ENCODE peak calls at places on chromosomes 3 and 15, in eight cellular contexts. H, D, J, I, M, O, E and X are unnamed samples.

GRCh38 chr15:70406624-70407390 is 309.1 kb upstream of the TLE3 start:
- DNase-seq in H (no peak), I (no peak), J (no peak), O (no peak), M (no peak), E (no peak), D (no peak), X (no peak)

GRCh38 chr3:147393261-147393964 is 12.9 kb downstream of the ZIC4 start:
- DNase-seq in H (no peak), M (no peak), D (no peak), O (no peak), J (no peak), I (peak; percentile 62), E (no peak), X (no peak)

GRCh38 chr15:52805351-52806283 is 15.5 kb upstream of the ONECUT1 start:
- DNase-seq in E (no peak), H (no peak), D (no peak), I (no peak), M (no peak), O (no peak), J (no peak), X (peak; percentile 48)

GRCh38 chr3:155948476-155948875 is 78.0 kb downstream of the GMPS start:
- DNase-seq in H (no peak), O (no peak), M (no peak), I (no peak), J (no peak), E (no peak), D (no peak), X (no peak)

GRCh38 chr15:69087581-69087980 is 72.9 kb upstream of the GLCE start:
- DNase-seq in O (no peak), E (no peak), D (no peak), H (no peak), M (no peak), I (no peak), J (no peak), X (no peak)

GRCh38 chr15:80436511-80437307 is 32.5 kb downstream of the ARNT2 start:
- DNase-seq in M (no peak), D (no peak), H (no peak), I (no peak), O (no peak), E (no peak), J (no peak), X (peak; percentile 17)

GRCh38 chr15:77069521-77070121 is 1.3 kb downstream of the TSPAN3 start:
- DNase-seq in D (no peak), M (no peak), O (no peak), J (no peak), H (no peak), I (no peak), E (peak; percentile 82), X (peak; percentile 58)

GRCh38 chr3:14534379-14535191 is 5.6 kb downstream of the GRIP2 start:
- DNase-seq in O (no peak), J (no peak), I (no peak), E (no peak), M (no peak), D (no peak), H (no peak), X (no peak)

GRCh38 chr15:77519540-77519939 is 98.9 kb downstream of the HMG20A start:
- DNase-seq in H (no peak), D (no peak), M (no peak), O (no peak), J (no peak), I (peak; percentile 18), E (no peak), X (no peak)

GRCh38 chr3:141076821-141077571 is 25.8 kb downstream of the SPSB4 start:
- DNase-seq in M (no peak), H (peak; percentile 56), I (peak; percentile 76), J (no peak), O (no peak), D (no peak), E (peak; percentile 38), X (peak; percentile 57)

GRCh38 chr3:195543642-195544536 is 764 bp upstream of the PPP1R2 start:
- DNase-seq in D (no peak), J (no peak), H (peak; percentile 32), E (no peak), O (no peak), I (no peak), M (no peak), X (no peak)

GRCh38 chr15:36501063-36501678 is 78.3 kb upstream of the CDIN1 start:
- DNase-seq in I (no peak), H (peak; percentile 37), E (peak; percentile 25), D (peak; percentile 46), M (no peak), J (no peak), O (peak; percentile 83), X (peak; percentile 16)

GRCh38 chr15:26864664-26865191 is 2.1 kb upstream of the GABRA5 start:
- DNase-seq in D (no peak), M (no peak), I (no peak), E (no peak), O (peak; percentile 67), H (no peak), J (no peak), X (peak; percentile 45)

GRCh38 chr15:90114451-90114901 is 12.2 kb upstream of the IDH2 start:
- DNase-seq in D (no peak), M (no peak), J (no peak), O (no peak), H (no peak), E (no peak), I (no peak), X (no peak)

GRCh38 chr15:95129589-95129988 is 898.2 kb downstream of the MCTP2 start:
- DNase-seq in O (no peak), D (no peak), H (peak; percentile 58), E (no peak), I (peak; percentile 73), J (no peak), M (no peak), X (no peak)

GRCh38 chr15:64673866-64674265 is 101.5 kb downstream of the RBPMS2 start:
- DNase-seq in D (no peak), I (no peak), J (no peak), E (no peak), O (no peak), H (no peak), M (no peak), X (no peak)

GRCh38 chr15:64682255-64682654 is 93.1 kb downstream of the RBPMS2 start:
- DNase-seq in H (no peak), O (no peak), I (no peak), E (no peak), D (no peak), J (no peak), M (no peak), X (no peak)

GRCh38 chr15:64683378-64683777 is 92.0 kb downstream of the RBPMS2 start:
- DNase-seq in I (no peak), H (no peak), D (no peak), J (no peak), E (no peak), M (no peak), O (no peak), X (no peak)

GRCh38 chr15:64681424-64682024 is 93.9 kb downstream of the RBPMS2 start:
- DNase-seq in D (peak; percentile 60), M (no peak), E (peak; percentile 44), I (no peak), O (peak; percentile 71), H (no peak), J (no peak), X (peak; percentile 57)

DNA sequence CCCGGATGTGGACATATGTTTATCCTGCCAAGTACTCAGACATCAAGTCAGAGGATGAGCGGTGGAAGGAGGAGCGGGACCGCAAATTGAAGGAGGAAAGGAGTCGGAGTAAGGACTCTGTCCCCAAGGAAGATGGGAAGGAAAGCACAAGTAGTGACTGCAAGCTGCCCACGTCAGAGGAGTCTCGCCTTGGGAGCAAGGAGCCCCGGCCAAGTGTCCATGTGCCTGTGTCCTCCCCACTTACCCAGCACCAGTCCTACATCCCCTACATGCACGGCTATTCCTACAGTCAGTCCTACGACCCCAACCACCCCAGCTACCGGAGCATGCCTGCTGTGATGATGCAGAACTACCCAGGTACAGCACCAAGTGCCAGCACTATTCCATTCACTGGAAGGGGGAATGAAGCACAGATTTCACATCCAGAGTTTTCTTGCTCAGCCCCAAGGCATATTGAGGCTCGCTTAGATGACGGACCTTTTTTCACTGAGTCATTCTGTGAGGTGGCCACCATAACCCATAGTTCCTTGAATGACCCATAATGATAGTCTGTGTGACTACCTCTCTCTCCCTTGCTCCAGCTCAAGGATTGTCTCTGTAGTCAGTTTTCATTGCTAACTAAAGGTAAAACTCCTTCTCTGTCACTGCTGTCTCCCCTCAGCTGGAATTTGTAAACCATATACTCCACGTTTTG is 97.1 kb downstream of the RBPMS2 start:
- DNase-seq in E (no peak), O (no peak), H (no peak), I (peak; percentile 54), J (no peak), D (no peak), M (no peak), X (no peak)
- H3K36me3 ChIP-seq in E (peaks cover 35% of the 10 kb centered on the region), O (peaks cover 31% of the 10 kb centered on the region), H (peaks cover 91% of the 10 kb centered on the region), I (peaks cover 82% of the 10 kb centered on the region), J (peaks cover 64% of the 10 kb centered on the region), D (peaks cover 12% of the 10 kb centered on the region), M (peaks cover 97% of the 10 kb centered on the region), X (peaks cover 32% of the 10 kb centered on the region)

GRCh38 chr15:41903782-41904181 is 9.9 kb upstream of the SPTBN5 start:
- DNase-seq in D (no peak), I (peak; percentile 50), O (no peak), J (no peak), M (no peak), E (no peak), H (no peak), X (no peak)
- H3K36me3 ChIP-seq in D (no peaks in the 10 kb centered on the region), I (peaks cover 25% of the 10 kb centered on the region), O (peaks cover 11% of the 10 kb centered on the region), J (peaks cover 3% of the 10 kb centered on the region), M (peaks cover 65% of the 10 kb centered on the region), E (peaks cover 13% of the 10 kb centered on the region), H (peaks cover 77% of the 10 kb centered on the region), X (peaks cover 17% of the 10 kb centered on the region)

GRCh38 chr3:124745092-124745491 is 14.8 kb downstream of the UMPS start:
- DNase-seq in H (no peak), M (no peak), J (no peak), I (no peak), D (no peak), E (no peak), O (no peak), X (no peak)

GRCh38 chr3:124748560-124749198 is 18.4 kb downstream of the UMPS start:
- DNase-seq in H (no peak), D (no peak), E (no peak), J (no peak), O (no peak), I (no peak), M (no peak), X (no peak)

GRCh38 chr3:124747111-124747981 is 17.1 kb downstream of the UMPS start:
- DNase-seq in I (no peak), O (no peak), M (no peak), J (no peak), H (no peak), E (no peak), D (no peak), X (no peak)

GRCh38 chr3:124741027-124741426 is 10.8 kb downstream of the UMPS start:
- DNase-seq in I (no peak), M (no peak), D (no peak), J (no peak), H (no peak), O (no peak), E (no peak), X (no peak)

GRCh38 chr3:124745756-124746155 is 15.5 kb downstream of the UMPS start:
- DNase-seq in J (no peak), I (no peak), H (no peak), D (no peak), O (no peak), E (no peak), M (no peak), X (no peak)
- H3K36me3 ChIP-seq in J (peaks cover 19% of the 10 kb centered on the region), I (peaks cover 65% of the 10 kb centered on the region), H (peaks cover 64% of the 10 kb centered on the region), D (no peaks in the 10 kb centered on the region), O (peaks cover 33% of the 10 kb centered on the region), E (peaks cover 9% of the 10 kb centered on the region), M (peaks cover 68% of the 10 kb centered on the region), X (no peaks in the 10 kb centered on the region)

GRCh38 chr3:197104738-197105137 is 75.1 kb upstream of the MELTF start:
- DNase-seq in J (no peak), O (no peak), D (no peak), H (no peak), I (no peak), E (no peak), M (no peak), X (no peak)
- H3K36me3 ChIP-seq in J (peaks cover 7% of the 10 kb centered on the region), O (peaks cover 5% of the 10 kb centered on the region), D (no peaks in the 10 kb centered on the region), H (peaks cover 36% of the 10 kb centered on the region), I (peaks cover 29% of the 10 kb centered on the region), E (no peaks in the 10 kb centered on the region), M (peaks cover 42% of the 10 kb centered on the region), X (peaks cover 2% of the 10 kb centered on the region)